ENCODE peak calls at places on chromosomes 6 and 20, in seven cellular contexts. G is fibroblast of lung, O is heart left ventricle, F is IMR-90, B is A549, N is keratinocyte, S is psoas muscle. M is an unnamed sample.

GRCh38 chr6:26660096-26660425 is 515 bp upstream of the ZNF322 start:
- DNase-seq in G (peak; percentile 48), O (no peak), F (peak; percentile 33), B (peak; percentile 40), N (no peak), S (no peak), M (no peak)

GRCh38 chr6:29652198-29652584 is 4.7 kb upstream of the MOG start:
- DNase-seq in G (no peak), O (no peak), F (no peak), B (no peak), N (no peak), S (no peak), M (no peak)

GRCh38 chr6:64664480-64664879 is 1028.9 kb downstream of the PHF3 start:
- DNase-seq in G (no peak), O (no peak), F (no peak), B (no peak), N (no peak), S (no peak), M (no peak)

GRCh38 chr20:10369723-10370090 is 64.3 kb downstream of the MKKS start:
- DNase-seq in G (peak; percentile 81), O (no peak), F (peak; percentile 37), B (peak; percentile 82), N (no peak), S (no peak), M (no peak)

GRCh38 chr6:83883240-83883639 is 23.8 kb downstream of the CYB5R4 start:
- DNase-seq in G (no peak), O (no peak), F (no peak), B (no peak), N (no peak), S (no peak), M (no peak)

GRCh38 chr20:35619196-35620095 is 3.8 kb downstream of the SPAG4 start:
- DNase-seq in G (peak; percentile 79), O (peak; percentile 88), F (peak; percentile 78), B (peak; percentile 96), N (peak; percentile 55), S (peak; percentile 80), M (peak; percentile 79)

GRCh38 chr6:56549014-56549413 is 93.7 kb downstream of the DST start:
- DNase-seq in G (no peak), O (no peak), F (no peak), B (no peak), N (no peak), S (no peak), M (no peak)

GRCh38 chr20:5316188-5317158 is at the start of gene PROKR2:
- DNase-seq in G (no peak), O (no peak), F (no peak), B (no peak), N (no peak), S (no peak), M (no peak)

GRCh38 chr6:134537146-134537555 is 219.2 kb upstream of the SGK1 start:
- DNase-seq in G (peak; percentile 95), O (no peak), F (peak; percentile 97), B (peak; percentile 70), N (peak; percentile 97), S (no peak), M (no peak)

GRCh38 chr20:33305591-33306057 is 22.6 kb downstream of the BPIFB1 start:
- DNase-seq in G (no peak), O (no peak), F (no peak), B (no peak), N (no peak), S (no peak), M (no peak)

GRCh38 chr20:45229264-45230056 is 8.3 kb downstream of the SEMG2 start:
- DNase-seq in G (no peak), O (no peak), F (no peak), B (no peak), N (no peak), S (no peak), M (no peak)

GRCh38 chr6:583639-584038 is 73.3 kb downstream of the HUS1B start:
- DNase-seq in G (no peak), O (no peak), F (no peak), B (no peak), N (no peak), S (no peak), M (no peak)

GRCh38 chr6:12608016-12608860 is 108.3 kb upstream of the PHACTR1 start:
- DNase-seq in G (peak; percentile 67), O (no peak), F (peak; percentile 40), B (no peak), N (peak; percentile 26), S (no peak), M (no peak)

GRCh38 chr6:22364314-22364713 is 67.5 kb upstream of the PRL start:
- DNase-seq in G (peak; percentile 46), O (no peak), F (no peak), B (no peak), N (peak; percentile 32), S (no peak), M (no peak)

GRCh38 chr6:134447883-134448387 is 130.0 kb upstream of the SGK1 start:
- DNase-seq in G (peak; percentile 94), O (no peak), F (peak; percentile 98), B (no peak), N (peak; percentile 87), S (no peak), M (no peak)

GRCh38 chr6:114364295-114364694 is 21.5 kb upstream of the HS3ST5 start:
- DNase-seq in G (peak; percentile 72), O (no peak), F (peak; percentile 78), B (peak; percentile 13), N (no peak), S (no peak), M (no peak)

GRCh38 chr6:145547596-145548325 is 187.6 kb downstream of the EPM2A start:
- DNase-seq in G (peak; percentile 25), O (no peak), F (no peak), B (no peak), N (no peak), S (no peak), M (no peak)

DNA sequence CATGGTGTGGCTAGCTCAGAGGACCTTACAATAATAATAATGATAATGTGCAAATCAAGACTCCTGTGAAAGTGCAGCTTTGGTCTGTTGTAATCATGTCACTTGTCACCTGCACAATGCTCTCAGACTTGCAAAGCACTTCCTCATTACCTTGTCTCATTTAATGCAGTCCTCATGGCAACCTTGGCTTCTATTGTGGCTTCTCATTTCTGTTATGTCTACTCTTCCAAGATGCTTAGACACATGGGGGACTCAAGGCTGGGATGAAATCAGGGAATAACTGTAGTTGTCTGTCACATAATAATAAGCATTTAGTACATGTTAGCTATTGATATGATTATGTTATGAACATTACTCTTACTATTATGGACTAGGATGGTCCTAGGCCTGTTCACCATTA is 484.2 kb downstream of the PTPRT start:
- DNase-seq in G (no peak), O (no peak), F (no peak), B (no peak), N (no peak), S (no peak), M (no peak)
- H3K4me1 ChIP-seq in G (no peaks in the 10 kb centered on the region), O (no peaks in the 10 kb centered on the region), F (no peaks in the 10 kb centered on the region), B (no peaks in the 10 kb centered on the region), N (no peaks in the 10 kb centered on the region), S (no peaks in the 10 kb centered on the region), M (no peaks in the 10 kb centered on the region)

GRCh38 chr6:109321752-109322151 is 60.5 kb downstream of the CD164 start:
- DNase-seq in G (no peak), O (no peak), F (no peak), B (no peak), N (no peak), S (no peak), M (no peak)

GRCh38 chr6:109327502-109327901 is 54.8 kb downstream of the CD164 start:
- DNase-seq in G (no peak), O (no peak), F (no peak), B (no peak), N (no peak), S (no peak), M (no peak)

GRCh38 chr6:109325400-109325801 is 56.9 kb downstream of the CD164 start:
- DNase-seq in G (no peak), O (no peak), F (no peak), B (no peak), N (no peak), S (no peak), M (no peak)

GRCh38 chr6:109326346-109326745 is 55.9 kb downstream of the CD164 start:
- DNase-seq in G (no peak), O (no peak), F (no peak), B (no peak), N (no peak), S (no peak), M (no peak)

DNA sequence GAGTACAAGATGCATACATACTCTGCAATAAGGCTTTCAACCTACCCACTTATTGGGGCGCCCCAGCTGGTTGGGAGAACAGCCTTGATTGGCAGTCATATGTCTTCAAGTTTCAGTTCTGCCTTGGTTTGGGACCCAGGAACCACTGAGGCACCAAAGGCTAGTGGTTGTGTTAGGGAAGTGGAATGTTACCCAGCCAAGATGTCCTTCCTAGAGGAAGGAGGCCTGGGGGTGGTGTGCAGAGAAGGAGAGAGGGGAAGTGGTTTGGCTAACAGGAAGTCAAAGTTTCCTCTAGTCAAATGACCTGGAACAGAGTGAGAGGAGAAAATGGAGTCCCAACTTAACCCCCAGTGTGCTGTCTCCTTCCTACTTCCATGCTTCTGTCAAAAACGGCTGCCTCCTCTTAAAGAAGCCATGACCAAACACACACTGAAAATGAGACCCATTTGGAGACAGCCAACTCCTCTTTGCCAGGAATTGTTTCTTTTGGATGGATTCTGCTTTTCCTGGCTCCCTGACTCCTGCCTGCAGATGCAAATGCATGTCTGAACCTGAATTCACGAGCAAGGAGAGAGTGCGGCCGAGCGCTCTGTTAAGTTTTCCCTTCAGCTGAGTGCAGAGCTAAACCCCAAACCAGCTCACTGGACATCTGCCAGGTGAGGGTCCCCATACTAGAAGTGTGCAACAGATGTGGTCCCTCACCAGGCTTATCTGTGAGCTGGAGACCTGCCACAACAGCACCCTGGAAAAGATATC is 59.3 kb downstream of the CD164 start:
- DNase-seq in G (no peak), O (no peak), F (no peak), B (no peak), N (no peak), S (no peak), M (no peak)
- H3K4me3 ChIP-seq in G (no peak overlapping the region), O (no peak overlapping the region), F (no peak overlapping the region), B (no peak overlapping the region), N (no peak overlapping the region), S (no peak overlapping the region), M (no peak overlapping the region)

DNA sequence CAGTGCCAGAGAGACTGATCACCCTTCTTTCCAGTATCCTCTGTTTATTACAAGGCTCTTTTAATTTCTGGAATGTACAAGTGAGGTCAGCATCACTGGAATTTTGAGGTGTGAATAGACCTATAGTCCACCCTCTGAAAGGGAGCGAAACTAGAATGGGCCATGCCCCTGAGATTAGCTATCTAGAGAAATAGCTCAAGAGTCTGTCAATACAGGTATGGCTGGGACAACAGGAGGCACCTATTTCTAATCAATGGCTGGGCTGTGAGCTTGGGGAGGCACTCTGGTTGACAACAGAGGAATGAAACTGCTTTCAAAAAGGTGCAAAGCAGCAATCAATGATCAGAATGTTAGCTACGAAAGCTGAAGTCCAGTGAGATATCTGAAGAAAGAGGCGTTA is 17.3 kb upstream of the CITED2 start:
- DNase-seq in G (no peak), O (no peak), F (no peak), B (no peak), N (no peak), S (no peak), M (no peak)
- H3K4me1 ChIP-seq in G (no peaks in the 10 kb centered on the region), O (no peaks in the 10 kb centered on the region), F (peaks cover 3% of the 10 kb centered on the region), B (no peaks in the 10 kb centered on the region), N (no peaks in the 10 kb centered on the region), S (peaks cover 1% of the 10 kb centered on the region), M (no peaks in the 10 kb centered on the region)

DNA sequence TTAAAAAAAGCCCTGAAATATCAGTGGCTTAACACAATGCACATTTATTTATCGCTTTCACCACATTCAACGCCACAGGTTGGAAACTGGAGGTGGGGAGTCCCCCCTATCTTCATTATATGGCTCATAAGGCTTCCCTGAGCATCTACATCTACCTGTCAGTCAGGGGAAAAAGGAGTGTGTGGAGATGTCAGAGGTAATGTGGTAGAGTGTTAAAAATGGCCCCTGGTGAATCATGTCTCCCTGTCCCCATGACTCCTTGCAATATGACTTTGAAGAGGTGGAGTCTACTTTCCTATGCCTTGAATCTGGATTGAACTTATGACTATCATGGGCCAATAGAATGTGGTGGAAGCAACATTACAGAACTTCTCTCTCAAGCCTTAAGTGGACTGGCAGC is 65.5 kb upstream of the BTBD3 start:
- DNase-seq in G (no peak), O (no peak), F (no peak), B (no peak), N (no peak), S (no peak), M (no peak)
- H3K4me3 ChIP-seq in G (no peak overlapping the region), O (no peak overlapping the region), F (no peak overlapping the region), B (no peak overlapping the region), N (no peak overlapping the region), S (no peak overlapping the region), M (no peak overlapping the region)

M was measured in heart right ventricle.